ENCODE peak calls at places on chromosomes 5 and 9, in five cellular contexts. One of them, this sample, is unnamed.

GRCh38 chr5:125484272-125485002 is 738.0 kb upstream of the ZNF608 start:
- DNase-seq in H9: no peak
- DNase-seq in CD8-positive, alpha-beta T cell: no peak
- DNase-seq in H1: no peak
- DNase-seq in foreskin fibroblast: peak
- DNase-seq in this sample: no peak

GRCh38 chr5:57724836-57725235 is 242.2 kb upstream of the ACTBL2 start:
- DNase-seq in H1: no peak
- DNase-seq in CD8-positive, alpha-beta T cell: no peak
- DNase-seq in foreskin fibroblast: peak
- DNase-seq in H9: no peak
- DNase-seq in this sample: no peak

GRCh38 chr9:76313771-76314170 is 80.5 kb downstream of the RFK start:
- DNase-seq in foreskin fibroblast: no peak
- DNase-seq in CD8-positive, alpha-beta T cell: no peak
- DNase-seq in H9: no peak
- DNase-seq in H1: no peak
- DNase-seq in this sample: no peak

GRCh38 chr5:169810542-169810941 is 169.8 kb downstream of the INSYN2B start:
- DNase-seq in H9: no peak
- DNase-seq in CD8-positive, alpha-beta T cell: no peak
- DNase-seq in H1: no peak
- DNase-seq in foreskin fibroblast: no peak
- DNase-seq in this sample: no peak

GRCh38 chr5:58380655-58381054 is 79.2 kb downstream of the PLK2 start:
- DNase-seq in H9: no peak
- DNase-seq in H1: no peak
- DNase-seq in CD8-positive, alpha-beta T cell: no peak
- DNase-seq in foreskin fibroblast: no peak
- DNase-seq in this sample: no peak

GRCh38 chr5:169801324-169801777 is 164.3 kb downstream of the DOCK2 start:
- DNase-seq in H9: no peak
- DNase-seq in foreskin fibroblast: peak
- DNase-seq in CD8-positive, alpha-beta T cell: no peak
- DNase-seq in H1: no peak
- DNase-seq in this sample: no peak

GRCh38 chr9:89357331-89358197 is 39.3 kb downstream of the SECISBP2 start:
- DNase-seq in foreskin fibroblast: no peak
- DNase-seq in CD8-positive, alpha-beta T cell: no peak
- DNase-seq in H1: no peak
- DNase-seq in H9: no peak
- DNase-seq in this sample: no peak

GRCh38 chr9:38388283-38389223 is 3.9 kb upstream of the ALDH1B1 start:
- DNase-seq in CD8-positive, alpha-beta T cell: no peak
- DNase-seq in H1: no peak
- DNase-seq in H9: no peak
- DNase-seq in foreskin fibroblast: peak
- DNase-seq in this sample: no peak

GRCh38 chr5:76638466-76638865 is 15.3 kb upstream of the F2RL2 start:
- DNase-seq in H1: no peak
- DNase-seq in CD8-positive, alpha-beta T cell: no peak
- DNase-seq in H9: no peak
- DNase-seq in foreskin fibroblast: no peak
- DNase-seq in this sample: no peak

GRCh38 chr5:33136785-33137184 is 304.0 kb upstream of the TARS1 start:
- DNase-seq in foreskin fibroblast: no peak
- DNase-seq in H1: no peak
- DNase-seq in H9: no peak
- DNase-seq in CD8-positive, alpha-beta T cell: no peak
- DNase-seq in this sample: no peak

GRCh38 chr9:104177003-104177611 is 83.0 kb downstream of the SMC2 start:
- DNase-seq in CD8-positive, alpha-beta T cell: no peak
- DNase-seq in foreskin fibroblast: no peak
- DNase-seq in H9: no peak
- DNase-seq in H1: no peak
- DNase-seq in this sample: no peak

GRCh38 chr5:44835693-44836092 is 26.9 kb downstream of the MRPS30 start:
- DNase-seq in H1: no peak
- DNase-seq in foreskin fibroblast: no peak
- DNase-seq in H9: no peak
- DNase-seq in CD8-positive, alpha-beta T cell: no peak
- DNase-seq in this sample: no peak

DNA sequence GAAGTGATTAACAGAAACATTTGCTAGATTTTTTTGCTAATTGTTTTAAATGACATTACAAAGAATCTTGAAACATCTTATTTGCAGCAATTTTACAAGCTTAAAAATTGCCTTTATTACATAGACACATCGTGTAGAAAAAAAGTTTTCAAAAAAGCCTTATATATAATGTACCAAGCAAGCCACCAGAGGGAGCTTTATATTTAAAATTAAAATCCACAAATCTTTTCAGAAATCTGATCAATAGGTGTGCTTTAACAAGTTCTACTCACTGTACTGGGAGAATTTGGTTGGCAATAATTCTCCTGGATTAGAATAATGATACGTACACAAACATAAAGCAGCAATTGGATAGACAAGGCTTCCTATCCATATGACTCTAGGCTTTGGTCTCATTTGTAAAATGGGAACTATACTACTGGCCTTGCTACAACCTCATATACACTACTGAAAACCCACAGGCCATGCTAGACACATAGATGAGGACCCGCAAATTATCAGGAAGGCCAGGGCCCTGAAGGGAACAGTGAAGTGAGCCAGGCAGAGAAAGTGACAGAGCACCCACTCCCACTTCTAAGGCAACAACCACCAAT is 4.8 kb downstream of the PSMB7 start:
- DNase-seq in H1: no peak
- DNase-seq in H9: no peak
- DNase-seq in CD8-positive, alpha-beta T cell: no peak
- DNase-seq in foreskin fibroblast: no peak
- DNase-seq in this sample: no peak
- TF ChIP-seq CTCF in H1: no peak
- TF ChIP-seq CTCF in H9: peak
- TF ChIP-seq CTCF in CD8-positive, alpha-beta T cell: peak
- TF ChIP-seq CTCF in foreskin fibroblast: peak
- TF ChIP-seq CTCF in this sample: peak

DNA sequence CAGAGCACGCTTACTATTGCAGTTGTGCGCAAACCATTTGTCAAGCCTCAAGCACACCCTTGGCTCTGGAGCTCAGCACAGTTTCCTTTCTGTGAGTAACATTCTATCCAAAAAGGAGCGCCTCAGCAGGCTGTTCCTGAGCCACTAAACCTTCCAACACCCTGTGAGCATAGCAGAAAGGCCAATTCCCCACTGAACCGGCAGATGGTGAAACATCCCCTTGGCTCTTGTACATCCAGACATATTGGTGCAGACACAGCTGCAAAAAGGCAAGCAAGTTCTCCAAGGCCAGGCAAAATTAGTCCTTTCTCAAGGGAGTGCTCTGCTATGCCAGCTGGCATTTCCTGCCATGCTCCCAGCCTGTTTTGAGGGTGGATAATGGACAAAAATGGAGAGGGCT is 44.1 kb upstream of the CEMIP2 start:
- DNase-seq in CD8-positive, alpha-beta T cell: no peak
- DNase-seq in H9: no peak
- DNase-seq in H1: no peak
- DNase-seq in foreskin fibroblast: no peak
- DNase-seq in this sample: no peak
- TF ChIP-seq CTCF in CD8-positive, alpha-beta T cell: no peak
- TF ChIP-seq CTCF in H9: no peak
- TF ChIP-seq CTCF in H1: no peak
- TF ChIP-seq CTCF in foreskin fibroblast: peak
- TF ChIP-seq CTCF in this sample: no peak

DNA sequence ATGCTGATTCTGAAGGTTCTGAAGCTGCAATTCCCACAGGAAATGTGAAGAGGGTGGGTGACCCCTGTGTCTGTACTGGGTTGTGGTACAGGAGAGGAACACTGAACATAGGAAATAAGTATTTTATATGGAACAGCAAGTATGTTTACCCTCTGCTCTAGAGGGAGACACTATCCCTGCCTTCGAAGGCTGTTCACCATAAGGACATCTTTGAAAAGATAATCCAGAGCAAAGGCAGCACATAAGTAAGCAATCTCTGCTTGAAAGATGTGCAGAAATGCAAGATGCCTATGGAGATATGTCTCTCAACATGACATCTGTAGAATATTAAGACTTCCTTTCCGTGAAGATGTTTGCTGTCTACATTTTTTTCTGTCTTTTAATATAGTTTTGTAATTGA is 184.4 kb upstream of the EFNA5 start:
- DNase-seq in H1: no peak
- DNase-seq in foreskin fibroblast: no peak
- DNase-seq in H9: no peak
- DNase-seq in CD8-positive, alpha-beta T cell: no peak
- DNase-seq in this sample: no peak
- TF ChIP-seq CTCF in H1: no peak
- TF ChIP-seq CTCF in foreskin fibroblast: peak
- TF ChIP-seq CTCF in H9: no peak
- TF ChIP-seq CTCF in CD8-positive, alpha-beta T cell: no peak
- TF ChIP-seq CTCF in this sample: no peak

GRCh38 chr5:43652537-43653302 is 49.7 kb downstream of the NNT start:
- DNase-seq in foreskin fibroblast: no peak
- DNase-seq in H9: no peak
- DNase-seq in CD8-positive, alpha-beta T cell: no peak
- DNase-seq in H1: no peak
- DNase-seq in this sample: no peak
- TF ChIP-seq CTCF in foreskin fibroblast: no peak
- TF ChIP-seq CTCF in H9: no peak
- TF ChIP-seq CTCF in CD8-positive, alpha-beta T cell: no peak
- TF ChIP-seq CTCF in H1: no peak
- TF ChIP-seq CTCF in this sample: no peak